ENCODE peak calls at places on chromosome 7, in nine cellular contexts. One of them, this sample, is unnamed.

GRCh38 chr7:130695840-130696239 is 9.5 kb upstream of the TSGA13 start:
- DNase-seq in HCT116: peak; percentile 46
- DNase-seq in T-helper 9 cell: no peak
- DNase-seq in fibroblast of pulmonary artery: peak; percentile 61
- DNase-seq in GDM1: no peak
- DNase-seq in CD8-positive, alpha-beta memory T cell: no peak
- DNase-seq in AG04450: no peak
- DNase-seq in GM04504: no peak
- DNase-seq in activated CD8-positive, alpha-beta memory T cell treated with anti-CD3 and anti-CD28 coated beads for 1 hour: no peak
- DNase-seq in this sample: no peak

GRCh38 chr7:92685146-92686042 is 95.2 kb upstream of the FAM133B start:
- DNase-seq in HCT116: no peak
- DNase-seq in T-helper 9 cell: peak; percentile 16
- DNase-seq in fibroblast of pulmonary artery: no peak
- DNase-seq in GDM1: no peak
- DNase-seq in CD8-positive, alpha-beta memory T cell: peak; percentile 16
- DNase-seq in AG04450: no peak
- DNase-seq in GM04504: no peak
- DNase-seq in activated CD8-positive, alpha-beta memory T cell treated with anti-CD3 and anti-CD28 coated beads for 1 hour: no peak
- DNase-seq in this sample: no peak

GRCh38 chr7:103803631-103804030 is 185.8 kb downstream of the RELN start:
- DNase-seq in HCT116: no peak
- DNase-seq in T-helper 9 cell: no peak
- DNase-seq in fibroblast of pulmonary artery: no peak
- DNase-seq in GDM1: no peak
- DNase-seq in CD8-positive, alpha-beta memory T cell: no peak
- DNase-seq in AG04450: no peak
- DNase-seq in GM04504: no peak
- DNase-seq in activated CD8-positive, alpha-beta memory T cell treated with anti-CD3 and anti-CD28 coated beads for 1 hour: no peak
- DNase-seq in this sample: no peak

GRCh38 chr7:105228555-105228954 is 160.2 kb downstream of the SRPK2 start:
- DNase-seq in HCT116: no peak
- DNase-seq in T-helper 9 cell: no peak
- DNase-seq in fibroblast of pulmonary artery: no peak
- DNase-seq in GDM1: no peak
- DNase-seq in CD8-positive, alpha-beta memory T cell: no peak
- DNase-seq in AG04450: no peak
- DNase-seq in GM04504: no peak
- DNase-seq in activated CD8-positive, alpha-beta memory T cell treated with anti-CD3 and anti-CD28 coated beads for 1 hour: no peak
- DNase-seq in this sample: no peak

GRCh38 chr7:55348502-55348901 is 16.6 kb upstream of the LANCL2 start:
- DNase-seq in HCT116: no peak
- DNase-seq in T-helper 9 cell: no peak
- DNase-seq in fibroblast of pulmonary artery: peak; percentile 43
- DNase-seq in GDM1: no peak
- DNase-seq in CD8-positive, alpha-beta memory T cell: no peak
- DNase-seq in AG04450: no peak
- DNase-seq in GM04504: no peak
- DNase-seq in activated CD8-positive, alpha-beta memory T cell treated with anti-CD3 and anti-CD28 coated beads for 1 hour: no peak
- DNase-seq in this sample: no peak

GRCh38 chr7:77565917-77566316 is 28.8 kb downstream of the PTPN12 start:
- DNase-seq in HCT116: no peak
- DNase-seq in T-helper 9 cell: no peak
- DNase-seq in fibroblast of pulmonary artery: peak; percentile 76
- DNase-seq in GDM1: no peak
- DNase-seq in CD8-positive, alpha-beta memory T cell: no peak
- DNase-seq in AG04450: no peak
- DNase-seq in GM04504: no peak
- DNase-seq in activated CD8-positive, alpha-beta memory T cell treated with anti-CD3 and anti-CD28 coated beads for 1 hour: no peak
- DNase-seq in this sample: no peak

GRCh38 chr7:12320241-12320640 is 83.4 kb downstream of the VWDE start:
- DNase-seq in HCT116: no peak
- DNase-seq in T-helper 9 cell: no peak
- DNase-seq in fibroblast of pulmonary artery: no peak
- DNase-seq in GDM1: no peak
- DNase-seq in CD8-positive, alpha-beta memory T cell: no peak
- DNase-seq in AG04450: no peak
- DNase-seq in GM04504: no peak
- DNase-seq in activated CD8-positive, alpha-beta memory T cell treated with anti-CD3 and anti-CD28 coated beads for 1 hour: no peak
- DNase-seq in this sample: no peak

GRCh38 chr7:157483971-157484410 is 147.2 kb downstream of the DNAJB6 start:
- DNase-seq in HCT116: no peak
- DNase-seq in T-helper 9 cell: no peak
- DNase-seq in fibroblast of pulmonary artery: no peak
- DNase-seq in GDM1: no peak
- DNase-seq in CD8-positive, alpha-beta memory T cell: no peak
- DNase-seq in AG04450: no peak
- DNase-seq in GM04504: no peak
- DNase-seq in activated CD8-positive, alpha-beta memory T cell treated with anti-CD3 and anti-CD28 coated beads for 1 hour: no peak
- DNase-seq in this sample: no peak

GRCh38 chr7:21671859-21672258 is 129.0 kb downstream of the DNAH11 start:
- DNase-seq in HCT116: no peak
- DNase-seq in T-helper 9 cell: no peak
- DNase-seq in fibroblast of pulmonary artery: no peak
- DNase-seq in GDM1: no peak
- DNase-seq in CD8-positive, alpha-beta memory T cell: no peak
- DNase-seq in AG04450: no peak
- DNase-seq in GM04504: no peak
- DNase-seq in activated CD8-positive, alpha-beta memory T cell treated with anti-CD3 and anti-CD28 coated beads for 1 hour: no peak
- DNase-seq in this sample: no peak

GRCh38 chr7:129522971-129523340 is 20.6 kb downstream of the SMKR1 start:
- DNase-seq in HCT116: no peak
- DNase-seq in T-helper 9 cell: no peak
- DNase-seq in fibroblast of pulmonary artery: no peak
- DNase-seq in GDM1: no peak
- DNase-seq in CD8-positive, alpha-beta memory T cell: no peak
- DNase-seq in AG04450: no peak
- DNase-seq in GM04504: no peak
- DNase-seq in activated CD8-positive, alpha-beta memory T cell treated with anti-CD3 and anti-CD28 coated beads for 1 hour: no peak
- DNase-seq in this sample: no peak

GRCh38 chr7:158422551-158423189 is 165.0 kb downstream of the PTPRN2 start:
- DNase-seq in HCT116: no peak
- DNase-seq in T-helper 9 cell: no peak
- DNase-seq in fibroblast of pulmonary artery: no peak
- DNase-seq in GDM1: no peak
- DNase-seq in CD8-positive, alpha-beta memory T cell: no peak
- DNase-seq in AG04450: no peak
- DNase-seq in GM04504: no peak
- DNase-seq in activated CD8-positive, alpha-beta memory T cell treated with anti-CD3 and anti-CD28 coated beads for 1 hour: no peak
- DNase-seq in this sample: peak; percentile 71

GRCh38 chr7:70764004-70764691 is 367.8 kb upstream of the GALNT17 start:
- DNase-seq in HCT116: no peak
- DNase-seq in T-helper 9 cell: no peak
- DNase-seq in fibroblast of pulmonary artery: no peak
- DNase-seq in GDM1: no peak
- DNase-seq in CD8-positive, alpha-beta memory T cell: no peak
- DNase-seq in AG04450: no peak
- DNase-seq in GM04504: no peak
- DNase-seq in activated CD8-positive, alpha-beta memory T cell treated with anti-CD3 and anti-CD28 coated beads for 1 hour: no peak
- DNase-seq in this sample: no peak

GRCh38 chr7:116258734-116259133 is 48.4 kb downstream of the TES start:
- DNase-seq in HCT116: peak; percentile 48
- DNase-seq in T-helper 9 cell: peak; percentile 6
- DNase-seq in fibroblast of pulmonary artery: peak; percentile 81
- DNase-seq in GDM1: no peak
- DNase-seq in CD8-positive, alpha-beta memory T cell: no peak
- DNase-seq in AG04450: no peak
- DNase-seq in GM04504: peak; percentile 40
- DNase-seq in activated CD8-positive, alpha-beta memory T cell treated with anti-CD3 and anti-CD28 coated beads for 1 hour: no peak
- DNase-seq in this sample: no peak

GRCh38 chr7:29285451-29285807 is 90.9 kb downstream of the CHN2 start:
- DNase-seq in HCT116: peak; percentile 62
- DNase-seq in T-helper 9 cell: no peak
- DNase-seq in fibroblast of pulmonary artery: peak; percentile 89
- DNase-seq in GDM1: peak; percentile 71
- DNase-seq in CD8-positive, alpha-beta memory T cell: no peak
- DNase-seq in AG04450: no peak
- DNase-seq in GM04504: peak; percentile 50
- DNase-seq in activated CD8-positive, alpha-beta memory T cell treated with anti-CD3 and anti-CD28 coated beads for 1 hour: no peak
- DNase-seq in this sample: no peak

GRCh38 chr7:149126662-149127321 is 668 bp upstream of the ZNF425 start:
- DNase-seq in HCT116: no peak
- DNase-seq in T-helper 9 cell: peak; percentile 37
- DNase-seq in fibroblast of pulmonary artery: peak; percentile 11
- DNase-seq in GDM1: peak; percentile 52
- DNase-seq in CD8-positive, alpha-beta memory T cell: peak; percentile 33
- DNase-seq in AG04450: no peak
- DNase-seq in GM04504: no peak
- DNase-seq in activated CD8-positive, alpha-beta memory T cell treated with anti-CD3 and anti-CD28 coated beads for 1 hour: peak; percentile 36
- DNase-seq in this sample: peak; percentile 21

GRCh38 chr7:44985033-44985695 is 6.3 kb upstream of the MYO1G start:
- DNase-seq in HCT116: no peak
- DNase-seq in T-helper 9 cell: no peak
- DNase-seq in fibroblast of pulmonary artery: no peak
- DNase-seq in GDM1: no peak
- DNase-seq in CD8-positive, alpha-beta memory T cell: no peak
- DNase-seq in AG04450: no peak
- DNase-seq in GM04504: no peak
- DNase-seq in activated CD8-positive, alpha-beta memory T cell treated with anti-CD3 and anti-CD28 coated beads for 1 hour: no peak
- DNase-seq in this sample: no peak

GRCh38 chr7:152025937-152026890 is 740 bp downstream of the GALNT11 start:
- DNase-seq in HCT116: no peak
- DNase-seq in T-helper 9 cell: no peak
- DNase-seq in fibroblast of pulmonary artery: no peak
- DNase-seq in GDM1: no peak
- DNase-seq in CD8-positive, alpha-beta memory T cell: no peak
- DNase-seq in AG04450: no peak
- DNase-seq in GM04504: no peak
- DNase-seq in activated CD8-positive, alpha-beta memory T cell treated with anti-CD3 and anti-CD28 coated beads for 1 hour: no peak
- DNase-seq in this sample: no peak

GRCh38 chr7:4169505-4169904 is 512.6 kb upstream of the FOXK1 start:
- DNase-seq in HCT116: peak; percentile 2
- DNase-seq in T-helper 9 cell: no peak
- DNase-seq in fibroblast of pulmonary artery: no peak
- DNase-seq in GDM1: no peak
- DNase-seq in CD8-positive, alpha-beta memory T cell: no peak
- DNase-seq in AG04450: no peak
- DNase-seq in GM04504: no peak
- DNase-seq in activated CD8-positive, alpha-beta memory T cell treated with anti-CD3 and anti-CD28 coated beads for 1 hour: no peak
- DNase-seq in this sample: no peak

GRCh38 chr7:157668221-157668883 is 331.5 kb downstream of the DNAJB6 start:
- DNase-seq in HCT116: no peak
- DNase-seq in T-helper 9 cell: no peak
- DNase-seq in fibroblast of pulmonary artery: no peak
- DNase-seq in GDM1: peak; percentile 18
- DNase-seq in CD8-positive, alpha-beta memory T cell: no peak
- DNase-seq in AG04450: no peak
- DNase-seq in GM04504: no peak
- DNase-seq in activated CD8-positive, alpha-beta memory T cell treated with anti-CD3 and anti-CD28 coated beads for 1 hour: no peak
- DNase-seq in this sample: no peak

GRCh38 chr7:111324228-111324627 is 233.3 kb downstream of the LRRN3 start:
- DNase-seq in HCT116: no peak
- DNase-seq in T-helper 9 cell: no peak
- DNase-seq in fibroblast of pulmonary artery: no peak
- DNase-seq in GDM1: no peak
- DNase-seq in CD8-positive, alpha-beta memory T cell: no peak
- DNase-seq in AG04450: no peak
- DNase-seq in GM04504: no peak
- DNase-seq in activated CD8-positive, alpha-beta memory T cell treated with anti-CD3 and anti-CD28 coated beads for 1 hour: no peak
- DNase-seq in this sample: no peak

GRCh38 chr7:93851536-93851935 is 39.0 kb downstream of the TFPI2 start:
- DNase-seq in HCT116: no peak
- DNase-seq in T-helper 9 cell: no peak
- DNase-seq in fibroblast of pulmonary artery: no peak
- DNase-seq in GDM1: no peak
- DNase-seq in CD8-positive, alpha-beta memory T cell: no peak
- DNase-seq in AG04450: no peak
- DNase-seq in GM04504: no peak
- DNase-seq in activated CD8-positive, alpha-beta memory T cell treated with anti-CD3 and anti-CD28 coated beads for 1 hour: no peak
- DNase-seq in this sample: no peak

GRCh38 chr7:47380325-47381131 is 201.4 kb downstream of the TNS3 start:
- DNase-seq in HCT116: no peak
- DNase-seq in T-helper 9 cell: no peak
- DNase-seq in fibroblast of pulmonary artery: peak; percentile 59
- DNase-seq in GDM1: no peak
- DNase-seq in CD8-positive, alpha-beta memory T cell: no peak
- DNase-seq in AG04450: peak; percentile 27
- DNase-seq in GM04504: no peak
- DNase-seq in activated CD8-positive, alpha-beta memory T cell treated with anti-CD3 and anti-CD28 coated beads for 1 hour: no peak
- DNase-seq in this sample: no peak

GRCh38 chr7:117165656-117166055 is 157.2 kb downstream of the WNT2 start:
- DNase-seq in HCT116: no peak
- DNase-seq in T-helper 9 cell: no peak
- DNase-seq in fibroblast of pulmonary artery: no peak
- DNase-seq in GDM1: no peak
- DNase-seq in CD8-positive, alpha-beta memory T cell: no peak
- DNase-seq in AG04450: no peak
- DNase-seq in GM04504: no peak
- DNase-seq in activated CD8-positive, alpha-beta memory T cell treated with anti-CD3 and anti-CD28 coated beads for 1 hour: no peak
- DNase-seq in this sample: no peak

GRCh38 chr7:25672476-25672875 is 444.2 kb upstream of the NPVF start:
- DNase-seq in HCT116: no peak
- DNase-seq in T-helper 9 cell: no peak
- DNase-seq in fibroblast of pulmonary artery: no peak
- DNase-seq in GDM1: no peak
- DNase-seq in CD8-positive, alpha-beta memory T cell: no peak
- DNase-seq in AG04450: no peak
- DNase-seq in GM04504: no peak
- DNase-seq in activated CD8-positive, alpha-beta memory T cell treated with anti-CD3 and anti-CD28 coated beads for 1 hour: no peak
- DNase-seq in this sample: no peak

GRCh38 chr7:113217314-113217713 is 99.0 kb upstream of the SMIM30 start:
- DNase-seq in HCT116: no peak
- DNase-seq in T-helper 9 cell: no peak
- DNase-seq in fibroblast of pulmonary artery: peak; percentile 6
- DNase-seq in GDM1: no peak
- DNase-seq in CD8-positive, alpha-beta memory T cell: no peak
- DNase-seq in AG04450: no peak
- DNase-seq in GM04504: no peak
- DNase-seq in activated CD8-positive, alpha-beta memory T cell treated with anti-CD3 and anti-CD28 coated beads for 1 hour: no peak
- DNase-seq in this sample: no peak

GRCh38 chr7:98116656-98117461 is 10.2 kb downstream of the LMTK2 start:
- DNase-seq in HCT116: no peak
- DNase-seq in T-helper 9 cell: no peak
- DNase-seq in fibroblast of pulmonary artery: no peak
- DNase-seq in GDM1: no peak
- DNase-seq in CD8-positive, alpha-beta memory T cell: no peak
- DNase-seq in AG04450: peak; percentile 38
- DNase-seq in GM04504: no peak
- DNase-seq in activated CD8-positive, alpha-beta memory T cell treated with anti-CD3 and anti-CD28 coated beads for 1 hour: no peak
- DNase-seq in this sample: no peak

GRCh38 chr7:69994907-69995542 is 396.8 kb downstream of the AUTS2 start:
- DNase-seq in HCT116: no peak
- DNase-seq in T-helper 9 cell: no peak
- DNase-seq in fibroblast of pulmonary artery: no peak
- DNase-seq in GDM1: no peak
- DNase-seq in CD8-positive, alpha-beta memory T cell: no peak
- DNase-seq in AG04450: no peak
- DNase-seq in GM04504: no peak
- DNase-seq in activated CD8-positive, alpha-beta memory T cell treated with anti-CD3 and anti-CD28 coated beads for 1 hour: no peak
- DNase-seq in this sample: no peak

GRCh38 chr7:120582916-120583315 is 275.0 kb downstream of the TSPAN12 start:
- DNase-seq in HCT116: no peak
- DNase-seq in T-helper 9 cell: no peak
- DNase-seq in fibroblast of pulmonary artery: no peak
- DNase-seq in GDM1: no peak
- DNase-seq in CD8-positive, alpha-beta memory T cell: no peak
- DNase-seq in AG04450: no peak
- DNase-seq in GM04504: no peak
- DNase-seq in activated CD8-positive, alpha-beta memory T cell treated with anti-CD3 and anti-CD28 coated beads for 1 hour: no peak
- DNase-seq in this sample: no peak

GRCh38 chr7:111735661-111736323 is 173.5 kb upstream of the IMMP2L start:
- DNase-seq in HCT116: peak; percentile 52
- DNase-seq in T-helper 9 cell: peak; percentile 34
- DNase-seq in fibroblast of pulmonary artery: peak; percentile 89
- DNase-seq in GDM1: no peak
- DNase-seq in CD8-positive, alpha-beta memory T cell: peak; percentile 17
- DNase-seq in AG04450: peak; percentile 43
- DNase-seq in GM04504: peak; percentile 47
- DNase-seq in activated CD8-positive, alpha-beta memory T cell treated with anti-CD3 and anti-CD28 coated beads for 1 hour: peak; percentile 13
- DNase-seq in this sample: peak; percentile 78

GRCh38 chr7:157662110-157662791 is 325.4 kb downstream of the DNAJB6 start:
- DNase-seq in HCT116: no peak
- DNase-seq in T-helper 9 cell: no peak
- DNase-seq in fibroblast of pulmonary artery: no peak
- DNase-seq in GDM1: no peak
- DNase-seq in CD8-positive, alpha-beta memory T cell: no peak
- DNase-seq in AG04450: no peak
- DNase-seq in GM04504: no peak
- DNase-seq in activated CD8-positive, alpha-beta memory T cell treated with anti-CD3 and anti-CD28 coated beads for 1 hour: no peak
- DNase-seq in this sample: no peak

GRCh38 chr7:137874390-137874789 is 27.6 kb upstream of the DGKI start:
- DNase-seq in HCT116: no peak
- DNase-seq in T-helper 9 cell: no peak
- DNase-seq in fibroblast of pulmonary artery: peak; percentile 94
- DNase-seq in GDM1: no peak
- DNase-seq in CD8-positive, alpha-beta memory T cell: no peak
- DNase-seq in AG04450: peak; percentile 68
- DNase-seq in GM04504: peak; percentile 96
- DNase-seq in activated CD8-positive, alpha-beta memory T cell treated with anti-CD3 and anti-CD28 coated beads for 1 hour: no peak
- DNase-seq in this sample: no peak